ENCODE peak calls at places on chromosome 20, in four cellular contexts. X, T, F and N are unnamed samples.

GRCh38 chr20:63539441-63540370 is 2.5 kb upstream of the PTK6 start:
- DNase-seq in F (no peak), T (no peak), X (no peak), N (no peak)

GRCh38 chr20:21521596-21522478 is 8.0 kb upstream of the NKX2-2 start:
- DNase-seq in X (no peak), F (no peak), T (no peak), N (no peak)

GRCh38 chr20:1688886-1689538 is 31.4 kb upstream of the SIRPG start:
- DNase-seq in T (no peak), X (no peak), F (no peak), N (no peak)

GRCh38 chr20:2820084-2820895 is 4.1 kb downstream of the TMEM239 start:
- DNase-seq in T (no peak), X (peak), F (no peak), N (no peak)

GRCh38 chr20:3785240-3786125 is 1.1 kb downstream of the CENPB start:
- DNase-seq in F (peak), T (peak), X (peak), N (no peak)

GRCh38 chr20:39775110-39775509 is 813.0 kb downstream of the DHX35 start:
- DNase-seq in T (no peak), F (peak), X (peak), N (no peak)

GRCh38 chr20:6418732-6419131 is 295.9 kb upstream of the FERMT1 start:
- DNase-seq in T (no peak), X (no peak), F (no peak), N (no peak)

GRCh38 chr20:63835031-63835858 is 4.2 kb upstream of the ZBTB46 start:
- DNase-seq in F (peak), T (peak), X (peak), N (peak)

GRCh38 chr20:50189681-50190250 is 864 bp upstream of the CEBPB start:
- DNase-seq in F (no peak), T (peak), X (peak), N (no peak)

GRCh38 chr20:34891166-34892062 is 15.0 kb downstream of the ACSS2 start:
- DNase-seq in T (no peak), X (peak), F (no peak), N (no peak)

GRCh38 chr20:16576219-16576618 is 3.0 kb upstream of the KIF16B start:
- DNase-seq in T (no peak), X (no peak), F (no peak), N (no peak)

GRCh38 chr20:49790077-49790798 is 22.4 kb upstream of the SLC9A8 start:
- DNase-seq in F (peak), X (peak), T (no peak), N (no peak)

GRCh38 chr20:62805365-62805710 is 703 bp downstream of the OGFR start:
- DNase-seq in X (peak), T (no peak), F (no peak), N (peak)

GRCh38 chr20:56826306-56826970 is 197.3 kb downstream of the TFAP2C start:
- DNase-seq in T (no peak), F (no peak), X (peak), N (no peak)

GRCh38 chr20:53381568-53382262 is 211.9 kb downstream of the ZNF217 start:
- DNase-seq in X (no peak), F (no peak), T (no peak), N (no peak)
- TF ChIP-seq CTCF in X (no peak), F (no peak), T (no peak), N (no peak)

DNA sequence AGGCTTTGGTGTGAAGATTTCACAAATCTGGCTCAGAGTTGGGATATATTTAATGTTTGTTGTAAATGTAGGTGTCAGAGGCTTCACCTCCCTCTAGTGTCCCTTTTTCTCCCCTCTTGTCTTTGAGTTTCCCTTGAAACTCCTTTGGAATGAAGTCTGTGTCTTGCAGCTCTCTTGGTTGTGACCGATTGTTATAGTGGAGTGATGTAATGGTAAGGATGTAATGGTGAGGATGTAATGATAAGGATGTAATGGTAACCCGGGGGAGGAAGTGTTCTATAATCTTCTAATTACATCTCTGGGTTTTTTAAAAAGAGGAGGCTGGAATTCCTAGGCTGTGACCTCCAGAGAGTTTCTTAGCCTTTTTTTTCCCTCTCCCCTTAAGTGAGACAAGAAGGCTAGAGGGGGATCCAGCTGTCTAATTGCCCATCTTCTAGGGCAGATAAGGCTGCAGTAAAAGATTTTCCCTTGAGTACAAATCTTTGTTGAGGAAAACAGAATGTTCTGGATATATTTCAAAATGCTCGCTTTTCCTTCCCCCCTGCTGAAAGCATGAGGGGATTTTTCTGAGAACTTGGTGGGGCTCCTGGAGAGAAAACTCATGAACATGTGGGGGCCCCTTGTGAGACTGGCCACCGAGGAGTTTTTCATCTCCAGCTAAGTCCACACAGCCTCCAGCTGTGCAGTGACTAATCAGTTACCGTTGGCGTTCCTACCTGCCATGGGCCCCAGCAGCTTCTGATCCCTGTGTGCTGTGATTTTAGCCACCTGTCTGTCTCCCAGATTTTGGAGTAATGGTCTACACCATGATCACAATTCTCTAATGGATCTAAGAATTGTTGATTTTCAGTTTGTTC is 156.7 kb upstream of the PMEPA1 start:
- DNase-seq in F (no peak), X (no peak), T (no peak), N (no peak)
- TF ChIP-seq CTCF in F (no peak), X (no peak), T (no peak), N (no peak)

GRCh38 chr20:41011551-41012067 is 17.0 kb upstream of the TOP1 start:
- DNase-seq in T (no peak), X (no peak), F (no peak), N (peak)

GRCh38 chr20:41018153-41018552 is 10.5 kb upstream of the TOP1 start:
- DNase-seq in X (peak), T (no peak), F (no peak), N (no peak)

GRCh38 chr20:41014557-41015088 is 14.0 kb upstream of the TOP1 start:
- DNase-seq in T (no peak), X (peak), F (no peak), N (no peak)

DNA sequence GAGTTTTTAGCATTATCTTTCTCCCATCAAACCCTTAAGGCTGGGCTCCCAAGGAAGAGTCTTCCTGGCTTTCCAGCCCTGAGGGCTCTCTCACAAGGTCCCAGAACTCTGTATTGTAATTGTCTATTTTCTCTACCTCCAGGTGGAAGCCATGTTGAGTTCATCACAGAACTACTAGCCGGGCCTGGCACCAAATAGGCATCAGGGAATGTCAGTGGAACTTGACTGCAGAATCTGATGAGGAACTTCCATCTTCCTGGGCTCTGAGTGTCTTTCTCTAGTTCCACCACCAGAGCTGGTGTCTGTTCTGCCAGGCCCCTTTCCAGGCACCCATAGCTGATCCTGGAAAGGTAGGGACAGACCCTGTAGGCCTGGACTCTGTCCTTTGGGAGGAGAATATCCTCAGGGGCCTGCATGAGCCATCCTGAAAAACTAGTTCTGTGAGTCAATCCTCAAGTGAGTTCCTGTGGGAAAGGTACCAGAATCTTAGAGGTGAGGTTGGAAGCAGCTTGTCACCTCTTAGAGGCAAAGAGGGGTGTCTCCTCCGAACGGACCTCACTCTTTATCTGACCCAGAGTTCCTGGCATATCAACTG is 11.1 kb upstream of the TOP1 start:
- DNase-seq in F (no peak), X (no peak), T (no peak), N (peak)
- TF ChIP-seq CTCF in F (no peak), X (no peak), T (no peak), N (no peak)

GRCh38 chr20:54197621-54198604 is 10.0 kb upstream of the PFDN4 start:
- DNase-seq in X (peak), T (no peak), F (no peak), N (peak)
- TF ChIP-seq CTCF in X (peak), T (no peak), F (no peak), N (peak)

GRCh38 chr20:45083127-45083526 is 17.8 kb downstream of the KCNS1 start:
- DNase-seq in T (no peak), F (no peak), X (no peak), N (no peak)

GRCh38 chr20:45085289-45085688 is 15.6 kb downstream of the KCNS1 start:
- DNase-seq in X (no peak), T (no peak), F (no peak), N (no peak)

GRCh38 chr20:45077559-45077958 is 23.4 kb downstream of the KCNS1 start:
- DNase-seq in X (no peak), F (no peak), T (no peak), N (no peak)

GRCh38 chr20:45082468-45082867 is 18.5 kb downstream of the KCNS1 start:
- DNase-seq in T (no peak), F (no peak), X (no peak), N (no peak)

DNA sequence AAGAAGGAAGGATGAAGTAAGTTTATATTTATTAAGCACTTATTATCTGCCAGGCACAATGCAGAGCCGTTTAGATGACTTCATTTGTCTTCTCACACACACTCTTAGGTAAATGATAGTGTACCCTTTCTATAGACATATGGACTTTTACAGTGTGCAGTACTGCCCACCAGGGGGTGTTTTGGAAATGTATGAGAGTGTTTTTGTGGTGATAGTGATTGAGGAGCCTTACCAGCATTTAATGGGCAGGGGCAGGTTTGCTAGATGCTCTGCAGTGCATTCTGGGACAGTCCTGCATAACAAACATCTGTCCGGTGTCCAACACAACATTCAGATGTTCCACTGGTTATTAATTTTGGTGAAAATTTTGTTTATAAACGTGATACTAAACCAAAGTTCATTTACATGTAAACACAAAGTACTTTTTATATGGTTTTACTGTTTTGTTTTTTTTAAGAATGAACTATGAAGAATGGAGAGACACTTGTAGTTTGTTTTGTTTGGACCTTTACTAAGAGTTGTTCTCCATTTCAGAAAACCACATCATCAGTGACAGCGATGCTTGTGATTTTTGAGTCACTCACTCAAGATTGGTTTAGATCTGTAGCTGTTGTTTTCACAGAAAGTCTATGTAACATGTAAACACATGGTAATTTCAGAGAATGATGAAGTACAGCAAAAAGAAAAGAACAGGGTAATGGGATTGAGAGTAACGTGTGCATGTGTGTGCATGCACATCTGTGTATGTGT is 19.9 kb downstream of the KCNS1 start:
- DNase-seq in F (no peak), T (no peak), X (peak), N (peak)
- TF ChIP-seq CTCF in F (no peak), T (peak), X (peak), N (peak)

GRCh38 chr20:40945754-40946451 is 82.7 kb upstream of the TOP1 start:
- DNase-seq in T (peak), X (peak), F (peak), N (peak)
- TF ChIP-seq CTCF in T (peak), X (peak), F (peak), N (no peak)